ENCODE peak calls at places on chromosomes 13 and 19, in five cellular contexts. A is GM20000; R is CD4-positive, alpha-beta T cell; P is WTC11; K is endothelial cell. L is an unnamed sample.

GRCh38 chr13:51607165-51607564 is 22.9 kb downstream of the WDFY2 start:
- DNase-seq in A (no peak), K (no peak), P (no peak), R (no peak), L (no peak)

GRCh38 chr13:50645092-50645491 is 198.4 kb downstream of the DLEU7 start:
- DNase-seq in A (no peak), K (no peak), R (no peak), P (no peak), L (no peak)

GRCh38 chr19:13401388-13401787 is 104.9 kb downstream of the CACNA1A start:
- DNase-seq in R (no peak), P (no peak), A (no peak), K (peak; percentile 3), L (no peak)

GRCh38 chr13:50348402-50348801 is 333.2 kb downstream of the KCNRG start:
- DNase-seq in A (no peak), R (no peak), P (no peak), K (no peak), L (no peak)

GRCh38 chr13:79662882-79663281 is 181.9 kb downstream of the NDFIP2 start:
- DNase-seq in K (no peak), A (no peak), R (no peak), P (no peak), L (no peak)

GRCh38 chr19:21604351-21604926 is 99.0 kb downstream of the ZNF429 start:
- DNase-seq in P (no peak), R (no peak), A (peak; percentile 55), K (no peak), L (no peak)

GRCh38 chr13:72652681-72653080 is 74.7 kb downstream of the MZT1 start:
- DNase-seq in P (no peak), R (no peak), K (no peak), A (no peak), L (no peak)

GRCh38 chr19:14901675-14902260 is 15.8 kb upstream of the OR7A17 start:
- DNase-seq in P (no peak), A (no peak), R (no peak), K (no peak), L (no peak)

GRCh38 chr19:51919606-51920005 is 7.7 kb upstream of the ZNF613 start:
- DNase-seq in K (no peak), R (no peak), A (no peak), P (no peak), L (no peak)

GRCh38 chr13:51557875-51558604 is 26.2 kb upstream of the WDFY2 start:
- DNase-seq in R (no peak), P (no peak), K (no peak), A (no peak), L (no peak)

GRCh38 chr19:44948763-44949374 is 3.0 kb downstream of the APOC2 start:
- DNase-seq in A (no peak), K (no peak), R (no peak), P (no peak), L (no peak)

GRCh38 chr13:98105929-98106336 is 37.0 kb upstream of the FARP1 start:
- DNase-seq in K (no peak), R (no peak), A (no peak), P (no peak), L (no peak)

GRCh38 chr19:45340232-45340898 is at the start of gene KLC3:
- DNase-seq in A (peak; percentile 75), K (peak; percentile 20), P (peak; percentile 66), R (peak; percentile 20), L (peak; percentile 42)

GRCh38 chr13:46354143-46355087 is 32.6 kb downstream of the RUBCNL start:
- DNase-seq in R (no peak), K (no peak), P (no peak), A (no peak), L (peak; percentile 37)

GRCh38 chr13:70568571-70568970 is 460.3 kb upstream of the KLHL1 start:
- DNase-seq in K (peak; percentile 39), A (peak; percentile 30), R (no peak), P (no peak), L (no peak)

GRCh38 chr19:7561229-7561806 is 25.8 kb downstream of the PNPLA6 start:
- DNase-seq in R (no peak), A (no peak), K (no peak), P (no peak), L (no peak)

GRCh38 chr19:38849746-38850230 is at the start of gene HNRNPL:
- DNase-seq in R (peak; percentile 99), A (peak; percentile 96), P (peak; percentile 99), K (peak; percentile 99), L (peak; percentile 98)

GRCh38 chr19:51407631-51408131 is 9.8 kb downstream of the SIGLEC10 start:
- DNase-seq in P (peak; percentile 47), K (no peak), A (no peak), R (no peak), L (no peak)

GRCh38 chr13:99614465-99614885 is 113.2 kb downstream of the TM9SF2 start:
- DNase-seq in R (peak; percentile 14), A (peak; percentile 63), P (peak; percentile 44), K (no peak), L (no peak)

GRCh38 chr19:57671124-57671895 is 2.6 kb downstream of the ZSCAN4 start:
- DNase-seq in A (no peak), R (no peak), P (no peak), K (no peak), L (no peak)

GRCh38 chr13:29582171-29582570 is 13.3 kb downstream of the SLC7A1 start:
- DNase-seq in A (no peak), P (no peak), R (no peak), K (no peak), L (no peak)

GRCh38 chr13:34035676-34036325 is 217.9 kb downstream of the RFC3 start:
- DNase-seq in R (no peak), K (no peak), A (no peak), P (no peak), L (no peak)

GRCh38 chr13:32378012-32378411 is 49.9 kb downstream of the N4BP2L1 start:
- DNase-seq in K (no peak), A (no peak), R (no peak), P (no peak), L (no peak)

GRCh38 chr19:48108997-48109782 is 1.4 kb downstream of the PLA2G4C start:
- DNase-seq in A (no peak), K (no peak), R (no peak), P (no peak), L (no peak)

GRCh38 chr19:41321600-41322270 is 11.8 kb downstream of the CCDC97 start:
- DNase-seq in A (peak; percentile 66), P (peak; percentile 70), K (peak; percentile 64), R (no peak), L (no peak)
- TF ChIP-seq CTCF in A (peak; percentile 17), P (peak; percentile 37), K (peak; percentile 68), R (no peak), L (peak; percentile 62)

DNA sequence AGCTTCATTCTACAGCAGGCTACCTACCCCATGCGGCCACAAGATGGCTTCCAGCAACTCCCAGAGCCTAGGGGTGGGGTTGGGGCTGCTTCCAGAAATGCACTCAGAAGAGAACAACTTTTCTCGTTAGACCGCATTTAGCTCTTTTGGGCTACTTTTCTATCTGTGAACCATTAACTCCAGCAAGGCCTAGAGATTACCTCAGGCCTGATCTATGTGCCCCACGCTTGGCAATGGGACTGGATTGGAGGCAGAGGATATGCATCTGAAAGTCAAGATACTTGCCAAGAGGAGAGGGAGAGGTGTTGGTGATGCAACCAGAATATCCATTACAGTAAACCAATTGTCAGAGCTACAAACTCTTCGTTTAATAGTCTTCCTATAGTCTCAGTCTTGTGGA is 177.7 kb downstream of the TDRD3 start:
- DNase-seq in A (no peak), R (no peak), K (no peak), P (peak; percentile 18), L (no peak)
- TF ChIP-seq CTCF in A (no peak), R (no peak), K (no peak), P (no peak), L (no peak)

GRCh38 chr19:30699871-30700280 is 327.7 kb downstream of the ZNF536 start:
- DNase-seq in R (no peak), P (no peak), K (no peak), A (no peak), L (no peak)

GRCh38 chr19:30694156-30694555 is 322.0 kb downstream of the ZNF536 start:
- DNase-seq in P (no peak), A (no peak), R (no peak), K (no peak), L (no peak)

GRCh38 chr19:30693179-30693578 is 321.0 kb downstream of the ZNF536 start:
- DNase-seq in A (no peak), K (no peak), P (no peak), R (no peak), L (no peak)

GRCh38 chr19:30695171-30695875 is 323.1 kb downstream of the ZNF536 start:
- DNase-seq in A (no peak), R (no peak), P (peak; percentile 72), K (peak; percentile 47), L (no peak)

DNA sequence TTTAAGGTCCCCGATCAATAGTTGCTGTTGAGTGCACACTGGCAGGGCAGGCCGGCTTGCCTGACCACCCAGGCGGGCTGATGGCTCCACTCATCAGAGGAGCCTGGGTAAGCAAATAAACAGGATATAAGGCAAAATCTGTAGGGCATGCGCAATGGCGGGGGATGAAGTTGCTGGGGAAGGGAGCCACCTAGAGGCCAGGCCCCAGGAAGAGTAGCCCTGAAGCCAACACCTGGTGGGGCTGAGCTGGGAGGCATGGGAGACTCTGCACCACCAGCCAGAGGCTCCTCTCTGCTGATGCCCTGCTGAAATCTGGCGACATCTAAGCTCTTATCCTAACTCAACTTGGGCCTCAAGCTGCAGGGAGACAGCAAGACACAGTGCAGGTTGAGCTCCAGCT is 324.3 kb downstream of the ZNF536 start:
- DNase-seq in K (peak; percentile 48), R (no peak), P (peak; percentile 82), A (no peak), L (no peak)
- TF ChIP-seq CTCF in K (peak; percentile 13), R (no peak), P (no peak), A (peak; percentile 12), L (peak; percentile 42)

GRCh38 chr19:31314156-31314555 is 35.1 kb downstream of the TSHZ3 start:
- DNase-seq in P (no peak), R (no peak), K (no peak), A (no peak), L (no peak)
- TF ChIP-seq CTCF in P (no peak), R (no peak), K (no peak), A (no peak), L (no peak)

DNA sequence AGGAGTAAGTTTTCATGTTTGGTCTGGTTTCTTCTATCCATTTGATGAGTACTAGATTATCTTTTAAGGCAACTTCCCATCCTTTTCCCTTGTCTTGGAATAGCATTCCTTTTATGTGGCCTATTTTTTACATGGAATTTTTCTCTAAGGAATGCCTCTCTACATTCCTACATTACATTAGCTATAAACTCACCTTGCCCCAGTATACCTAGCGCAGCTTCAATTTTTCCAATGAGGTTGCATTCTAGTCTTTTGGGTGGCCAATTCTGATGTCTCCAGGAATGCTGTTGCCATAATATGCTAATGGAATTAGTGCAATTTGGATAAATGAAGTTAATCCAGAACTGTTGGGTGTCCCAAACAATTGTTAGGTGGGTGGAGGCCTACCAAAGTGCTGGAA is 33.8 kb downstream of the KBTBD6 start:
- DNase-seq in K (no peak), A (no peak), P (no peak), R (no peak), L (no peak)
- TF ChIP-seq CTCF in K (no peak), A (no peak), P (no peak), R (no peak), L (no peak)